ENCODE peak calls at places on chromosome 1, in seven cellular contexts. V is HCT116, Z is K562, C is H1, H is HepG2, L is SK-N-SH, D is GM12878. K is an unnamed sample.

GRCh38 chr1:59025898-59026426 is 242.1 kb upstream of the JUN start:
- DNase-seq in V (no peak), Z (no peak), C (no peak), H (no peak), L (no peak), D (peak), K (no peak)

GRCh38 chr1:208222376-208223110 is 21.6 kb downstream of the PLXNA2 start:
- DNase-seq in V (no peak), Z (no peak), C (no peak), H (no peak), L (no peak), D (no peak), K (no peak)

GRCh38 chr1:32242341-32242851 is 4.6 kb upstream of the FAM167B start:
- DNase-seq in V (no peak), Z (peak), C (no peak), H (no peak), L (peak), D (no peak), K (no peak)

GRCh38 chr1:46205794-46206193 is 2.7 kb downstream of the LURAP1 start:
- DNase-seq in V (no peak), Z (no peak), C (no peak), H (no peak), L (peak), D (no peak), K (no peak)

GRCh38 chr1:109718495-109718894 is 6.4 kb downstream of the GSTM5 start:
- DNase-seq in V (peak), Z (peak), C (no peak), H (peak), L (peak), D (no peak), K (no peak)

GRCh38 chr1:36351222-36351977 is 28.0 kb upstream of the EVA1B start:
- DNase-seq in V (peak), Z (no peak), C (no peak), H (no peak), L (peak), D (no peak), K (no peak)

GRCh38 chr1:164180824-164181223 is 378.2 kb upstream of the PBX1 start:
- DNase-seq in V (no peak), Z (no peak), C (no peak), H (no peak), L (no peak), D (no peak), K (no peak)

GRCh38 chr1:178959543-178960460 is 65.9 kb upstream of the FAM20B start:
- DNase-seq in V (no peak), Z (no peak), C (no peak), H (no peak), L (peak), D (no peak), K (no peak)

GRCh38 chr1:97145321-97145956 is 423.9 kb downstream of the PTBP2 start:
- DNase-seq in V (no peak), Z (no peak), C (no peak), H (no peak), L (no peak), D (no peak), K (no peak)

GRCh38 chr1:97192872-97193572 is 471.4 kb downstream of the PTBP2 start:
- DNase-seq in V (peak), Z (no peak), C (no peak), H (no peak), L (no peak), D (no peak), K (peak)

DNA sequence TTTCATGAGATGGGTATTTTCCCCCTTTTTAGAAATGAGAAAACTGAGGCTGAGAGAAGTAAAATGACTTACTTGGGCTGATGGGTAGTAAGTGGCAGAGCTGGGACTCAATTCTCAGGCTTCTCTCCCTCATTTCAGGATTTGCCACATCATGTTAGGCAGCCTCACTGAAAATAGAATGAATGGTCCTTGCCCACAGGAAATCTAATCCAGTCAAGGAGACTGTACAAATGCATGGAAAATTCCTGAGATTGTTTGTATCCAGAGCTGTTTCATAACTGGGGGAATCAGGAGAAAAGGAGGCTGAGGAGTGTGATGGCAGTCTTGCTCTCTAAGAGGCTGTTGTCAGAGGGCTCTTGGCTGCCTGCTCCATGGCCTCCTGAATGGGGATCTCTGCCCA is 141.9 kb upstream of the TNR start:
- DNase-seq in V (no peak), Z (no peak), C (no peak), H (no peak), L (no peak), D (no peak), K (no peak)
- TF ChIP-seq JUND in V (no peak), Z (no peak), C (no peak), H (no peak), L (no peak), D (no peak), K (no peak)

GRCh38 chr1:31238612-31238985 is 1.1 kb downstream of the NKAIN1 start:
- DNase-seq in V (no peak), Z (no peak), C (no peak), H (no peak), L (peak), D (no peak), K (no peak)

GRCh38 chr1:31243451-31244286 is 4.0 kb upstream of the NKAIN1 start:
- DNase-seq in V (no peak), Z (no peak), C (no peak), H (no peak), L (no peak), D (no peak), K (no peak)

GRCh38 chr1:31241321-31241720 is 1.6 kb upstream of the NKAIN1 start:
- DNase-seq in V (no peak), Z (no peak), C (no peak), H (no peak), L (no peak), D (no peak), K (no peak)

GRCh38 chr1:31238986-31239613 is 587 bp downstream of the NKAIN1 start:
- DNase-seq in V (no peak), Z (peak), C (peak), H (no peak), L (peak), D (no peak), K (peak)

DNA sequence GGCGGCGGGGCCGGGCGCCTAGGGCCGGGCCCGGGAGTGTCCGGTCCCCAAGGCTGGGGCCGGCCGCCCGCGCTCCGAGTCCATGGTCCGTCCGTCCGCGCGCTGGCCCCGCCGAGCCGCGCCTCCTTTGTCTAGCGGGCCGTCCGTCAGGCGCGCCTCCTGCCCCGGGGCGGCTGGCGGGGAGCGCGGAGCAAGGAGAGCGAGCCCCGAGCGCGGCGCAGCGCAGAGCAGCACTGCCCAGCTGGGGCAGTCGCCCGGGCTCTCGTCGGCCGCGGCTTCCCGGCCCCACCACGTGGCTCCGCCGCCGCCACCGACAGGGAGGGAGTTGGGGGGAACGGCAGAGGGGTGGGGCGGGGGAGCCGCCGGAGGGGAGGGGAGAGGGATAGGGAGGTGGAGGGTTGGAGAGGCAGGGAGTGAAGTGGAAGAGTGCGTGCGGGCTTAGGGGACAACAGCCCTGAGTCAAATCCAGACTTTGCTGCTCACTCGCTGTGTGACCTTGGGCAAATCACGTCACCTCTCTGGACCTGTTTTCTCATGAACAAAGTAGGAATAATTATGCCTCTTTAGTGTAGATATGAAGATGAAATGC is at the start of gene NKAIN1:
- DNase-seq in V (no peak), Z (peak), C (peak), H (no peak), L (peak), D (no peak), K (peak)
- TF ChIP-seq JUND in V (no peak), Z (no peak), C (no peak), H (no peak), L (no peak), D (no peak), K (no peak)

DNA sequence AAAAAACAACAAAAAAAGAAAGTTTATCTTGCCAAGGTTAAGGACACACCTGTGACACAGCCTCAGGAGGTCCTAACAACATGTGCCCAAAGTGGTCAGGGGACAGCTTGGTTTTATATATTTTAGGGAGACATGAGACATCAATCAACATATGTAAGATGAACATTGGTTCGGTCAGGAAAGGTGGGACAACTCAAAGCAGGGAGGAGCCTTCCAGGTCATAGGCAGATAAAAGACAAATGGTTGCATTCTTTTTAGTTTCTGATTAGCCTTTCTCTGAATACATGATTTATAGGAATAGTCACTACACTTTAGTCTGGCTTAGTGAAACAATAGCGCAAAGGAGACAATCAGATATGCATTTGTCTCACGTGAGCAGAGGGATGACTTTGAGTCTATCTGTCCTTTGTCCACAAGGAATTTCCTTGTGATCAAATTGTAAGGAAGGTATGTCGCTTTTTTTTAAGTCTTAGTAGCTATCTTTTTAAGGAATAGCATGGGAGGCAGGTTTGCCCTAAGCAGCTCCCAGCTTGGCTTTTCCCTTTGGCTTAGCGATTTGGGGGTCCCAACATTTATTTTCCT is 23.3 kb upstream of the OVAAL start:
- DNase-seq in V (no peak), Z (no peak), C (no peak), H (no peak), L (no peak), D (no peak), K (no peak)
- TF ChIP-seq JUND in V (no peak), Z (no peak), C (no peak), H (no peak), L (no peak), D (no peak), K (no peak)

DNA sequence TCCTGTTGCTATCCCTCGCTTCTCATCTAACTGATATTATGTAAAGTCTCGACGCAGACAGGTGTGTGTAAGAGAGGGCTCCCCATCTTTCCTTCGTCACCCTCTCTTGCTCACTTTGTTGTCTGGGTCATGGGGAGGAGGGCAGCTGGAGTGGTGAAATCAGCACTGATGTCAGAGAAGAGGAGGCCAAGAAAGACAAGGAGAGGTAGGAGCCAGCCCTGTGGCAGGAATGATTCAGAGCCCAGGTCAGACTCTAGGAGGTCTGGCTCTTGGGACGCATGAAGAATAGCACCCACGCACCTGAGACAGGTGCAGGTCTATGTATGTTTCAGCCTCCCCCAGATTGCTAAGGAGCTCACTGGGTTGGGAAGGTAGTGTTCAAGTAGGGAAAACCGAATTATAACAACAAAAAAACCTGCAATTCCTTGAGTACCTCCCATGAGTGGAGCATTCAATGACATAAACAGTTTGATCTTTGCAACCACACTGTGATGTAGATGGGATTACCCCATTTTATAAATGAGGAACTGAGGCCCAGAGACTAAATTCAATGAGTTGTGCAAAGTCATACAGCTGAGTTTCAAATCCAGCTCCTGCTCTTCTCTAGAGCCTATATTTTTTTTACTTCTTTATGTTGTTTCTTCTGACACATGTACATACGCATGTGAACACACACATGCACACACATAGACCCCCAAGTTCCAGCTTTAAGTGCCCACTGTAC is 10.4 kb downstream of the NUAK2 start:
- DNase-seq in V (no peak), Z (no peak), C (no peak), H (no peak), L (no peak), D (no peak), K (no peak)
- TF ChIP-seq JUND in V (no peak), Z (no peak), C (no peak), H (no peak), L (no peak), D (no peak), K (no peak)

GRCh38 chr1:232283864-232284263 is 346.1 kb downstream of the SIPA1L2 start:
- DNase-seq in V (no peak), Z (no peak), C (no peak), H (no peak), L (no peak), D (no peak), K (no peak)
- TF ChIP-seq JUND in V (no peak), Z (no peak), C (no peak), H (no peak), L (no peak), D (no peak), K (no peak)

K was measured in T47D.